ENCODE peak calls at places on chromosome 17, in five cellular contexts. U is progenitor cell of endocrine pancreas; P is HT1080; G is bronchial epithelial cell; M is activated T-helper 1 cell treated with anti-CD3 and anti-CD28 coated beads, Interleukin-12 subunit alpha, Interleukin-12 subunit beta, Interleukin-2, Interleukin-4 antibody, amounts not matched to agents 30 ng/mL and 10 ng/mL and 1 ng/mL, durations not matched to agents 14 hours and 24 hours and 36 hours. L is an unnamed sample.

GRCh38 chr17:64164592-64165285 is 34.8 kb upstream of the ERN1 start:
- DNase-seq in U (no peak), M (no peak), G (no peak), P (no peak), L (no peak)

GRCh38 chr17:74340470-74341023 is 14.5 kb downstream of the KIF19 start:
- DNase-seq in M (no peak), G (no peak), P (no peak), U (no peak), L (no peak)

GRCh38 chr17:7903154-7904103 is 12.7 kb downstream of the RNF227 start:
- DNase-seq in M (no peak), G (peak; percentile 56), U (no peak), P (no peak), L (no peak)

GRCh38 chr17:37650419-37651003 is 7.3 kb upstream of the DDX52 start:
- DNase-seq in G (peak; percentile 40), P (peak; percentile 52), M (no peak), U (no peak), L (peak; percentile 35)

GRCh38 chr17:58335061-58335731 is 6.6 kb upstream of the TSPOAP1 start:
- DNase-seq in M (no peak), U (no peak), G (no peak), P (no peak), L (no peak)

GRCh38 chr17:65360961-65361552 is 200.4 kb downstream of the AXIN2 start:
- DNase-seq in G (no peak), M (no peak), P (no peak), U (no peak), L (no peak)

GRCh38 chr17:37405955-37406634 is 541 bp downstream of the ACACA start:
- DNase-seq in P (peak; percentile 11), M (no peak), U (no peak), G (peak; percentile 44), L (no peak)

GRCh38 chr17:14756469-14756868 is 455.6 kb downstream of the HS3ST3B1 start:
- DNase-seq in M (no peak), U (no peak), G (no peak), P (no peak), L (no peak)

GRCh38 chr17:1847191-1847590 is 17.4 kb downstream of the RPA1 start:
- DNase-seq in P (no peak), G (no peak), U (no peak), M (no peak), L (no peak)

GRCh38 chr17:44384823-44385286 is 4.6 kb downstream of the ITGA2B start:
- DNase-seq in P (no peak), U (no peak), M (no peak), G (no peak), L (no peak)

GRCh38 chr17:39581071-39581831 is 26.5 kb downstream of the NEUROD2 start:
- DNase-seq in G (no peak), M (no peak), U (no peak), P (no peak), L (no peak)

GRCh38 chr17:12928736-12929135 is 89.1 kb downstream of the ELAC2 start:
- DNase-seq in P (no peak), M (no peak), G (peak; percentile 8), U (no peak), L (no peak)

GRCh38 chr17:55265434-55266021 is 768 bp downstream of the HLF start:
- DNase-seq in G (no peak), U (no peak), P (no peak), M (no peak), L (no peak)